ENCODE peak calls at places on chromosomes 2 and 18, in ten cellular contexts. T, Y, Q, V, I, G, C, J, N and E are unnamed samples.
A peak's percentile ranks its signal among the peaks of the same experiment; 100 is the strongest.

GRCh38 chr2:11482473-11483031 is 16.6 kb upstream of the E2F6 start:
- DNase-seq in J (peak; percentile 64), I (no peak), C (no peak), Y (peak; percentile 64), G (no peak), T (no peak), N (no peak), V (no peak), Q (no peak), E (no peak)

GRCh38 chr2:179622122-179622521 is 239.3 kb downstream of the ZNF385B start:
- DNase-seq in V (no peak), T (no peak), Y (no peak), J (no peak), I (peak; percentile 11), C (no peak), Q (no peak), N (no peak), G (no peak), E (no peak)

GRCh38 chr18:59839241-59839640 is 60.6 kb upstream of the PMAIP1 start:
- DNase-seq in C (no peak), Q (no peak), T (no peak), Y (no peak), I (no peak), V (no peak), N (no peak), G (no peak), J (no peak), E (no peak)

GRCh38 chr18:78914586-78914935 is 65.1 kb upstream of the SALL3 start:
- DNase-seq in Q (no peak), I (no peak), G (no peak), V (no peak), T (no peak), C (no peak), J (no peak), N (no peak), Y (no peak), E (no peak)

GRCh38 chr2:73297151-73297559 is 3.8 kb upstream of the EGR4 start:
- DNase-seq in V (no peak), Y (no peak), J (no peak), C (no peak), Q (no peak), T (no peak), G (no peak), I (no peak), N (no peak), E (no peak)

GRCh38 chr2:238021327-238021726 is 39.5 kb upstream of the SCLY start:
- DNase-seq in T (no peak), Q (no peak), N (no peak), Y (no peak), I (peak; percentile 63), G (no peak), V (no peak), C (no peak), J (no peak), E (no peak)

GRCh38 chr2:217215877-217216276 is 356.0 kb upstream of the TNP1 start:
- DNase-seq in N (no peak), Q (no peak), C (no peak), J (no peak), V (no peak), T (no peak), Y (no peak), I (peak; percentile 55), G (no peak), E (no peak)

GRCh38 chr2:112644933-112645395 is 775 bp upstream of the SLC20A1 start:
- DNase-seq in J (no peak), V (no peak), T (no peak), C (peak; percentile 73), G (no peak), Y (peak; percentile 64), I (peak; percentile 50), N (no peak), Q (no peak), E (no peak)